ENCODE peak calls at places on chromosomes 6 and 20, in nine cellular contexts. One of them, this sample, is unnamed.

GRCh38 chr20:56716806-56717205 is 87.7 kb downstream of the TFAP2C start:
- DNase-seq in neural crest cell: no peak
- DNase-seq in Calu3: peak
- DNase-seq in CD8-positive, alpha-beta T cell: no peak
- DNase-seq in astrocyte of the cerebellum: no peak
- DNase-seq in thyroid gland: no peak
- DNase-seq in fibroblast of the aortic adventitia: no peak
- DNase-seq in AG04450: no peak
- DNase-seq in fibroblast of lung: no peak
- DNase-seq in this sample: no peak

GRCh38 chr6:138182939-138183791 is 21.4 kb downstream of the ARFGEF3 start:
- DNase-seq in neural crest cell: no peak
- DNase-seq in Calu3: no peak
- DNase-seq in CD8-positive, alpha-beta T cell: no peak
- DNase-seq in astrocyte of the cerebellum: no peak
- DNase-seq in thyroid gland: no peak
- DNase-seq in fibroblast of the aortic adventitia: no peak
- DNase-seq in AG04450: no peak
- DNase-seq in fibroblast of lung: no peak
- DNase-seq in this sample: no peak

GRCh38 chr6:40343887-40344565 is 243.1 kb downstream of the LRFN2 start:
- DNase-seq in neural crest cell: no peak
- DNase-seq in Calu3: no peak
- DNase-seq in CD8-positive, alpha-beta T cell: no peak
- DNase-seq in astrocyte of the cerebellum: no peak
- DNase-seq in thyroid gland: peak
- DNase-seq in fibroblast of the aortic adventitia: no peak
- DNase-seq in AG04450: no peak
- DNase-seq in fibroblast of lung: no peak
- DNase-seq in this sample: no peak

GRCh38 chr6:1720620-1721322 is 111.1 kb downstream of the FOXC1 start:
- DNase-seq in neural crest cell: peak
- DNase-seq in Calu3: no peak
- DNase-seq in CD8-positive, alpha-beta T cell: no peak
- DNase-seq in astrocyte of the cerebellum: no peak
- DNase-seq in thyroid gland: no peak
- DNase-seq in fibroblast of the aortic adventitia: no peak
- DNase-seq in AG04450: no peak
- DNase-seq in fibroblast of lung: no peak
- DNase-seq in this sample: no peak

GRCh38 chr6:56046576-56046975 is 171.2 kb upstream of the BMP5 start:
- DNase-seq in neural crest cell: no peak
- DNase-seq in Calu3: peak
- DNase-seq in CD8-positive, alpha-beta T cell: no peak
- DNase-seq in astrocyte of the cerebellum: peak
- DNase-seq in thyroid gland: peak
- DNase-seq in fibroblast of the aortic adventitia: no peak
- DNase-seq in AG04450: no peak
- DNase-seq in fibroblast of lung: peak
- DNase-seq in this sample: no peak

GRCh38 chr20:63625771-63626423 is 1.0 kb downstream of the GMEB2 start:
- DNase-seq in neural crest cell: no peak
- DNase-seq in Calu3: peak
- DNase-seq in CD8-positive, alpha-beta T cell: peak
- DNase-seq in astrocyte of the cerebellum: no peak
- DNase-seq in thyroid gland: peak
- DNase-seq in fibroblast of the aortic adventitia: peak
- DNase-seq in AG04450: no peak
- DNase-seq in fibroblast of lung: peak
- DNase-seq in this sample: no peak

GRCh38 chr6:146355521-146356100 is 188.0 kb upstream of the RAB32 start:
- DNase-seq in neural crest cell: no peak
- DNase-seq in Calu3: no peak
- DNase-seq in CD8-positive, alpha-beta T cell: no peak
- DNase-seq in astrocyte of the cerebellum: no peak
- DNase-seq in thyroid gland: no peak
- DNase-seq in fibroblast of the aortic adventitia: no peak
- DNase-seq in AG04450: no peak
- DNase-seq in fibroblast of lung: no peak
- DNase-seq in this sample: no peak

GRCh38 chr20:37647946-37648345 is 45.9 kb upstream of the CTNNBL1 start:
- DNase-seq in neural crest cell: no peak
- DNase-seq in Calu3: no peak
- DNase-seq in CD8-positive, alpha-beta T cell: no peak
- DNase-seq in astrocyte of the cerebellum: no peak
- DNase-seq in thyroid gland: no peak
- DNase-seq in fibroblast of the aortic adventitia: no peak
- DNase-seq in AG04450: no peak
- DNase-seq in fibroblast of lung: no peak
- DNase-seq in this sample: no peak

GRCh38 chr20:32480361-32481199 is 104.6 kb downstream of the NOL4L start:
- DNase-seq in neural crest cell: no peak
- DNase-seq in Calu3: no peak
- DNase-seq in CD8-positive, alpha-beta T cell: no peak
- DNase-seq in astrocyte of the cerebellum: no peak
- DNase-seq in thyroid gland: peak
- DNase-seq in fibroblast of the aortic adventitia: no peak
- DNase-seq in AG04450: no peak
- DNase-seq in fibroblast of lung: peak
- DNase-seq in this sample: no peak

GRCh38 chr6:81752969-81753708 is 658 bp upstream of the TENT5A start:
- DNase-seq in neural crest cell: peak
- DNase-seq in Calu3: peak
- DNase-seq in CD8-positive, alpha-beta T cell: peak
- DNase-seq in astrocyte of the cerebellum: peak
- DNase-seq in thyroid gland: peak
- DNase-seq in fibroblast of the aortic adventitia: peak
- DNase-seq in AG04450: peak
- DNase-seq in fibroblast of lung: peak
- DNase-seq in this sample: peak

GRCh38 chr20:17177341-17177740 is 49.5 kb upstream of the PCSK2 start:
- DNase-seq in neural crest cell: no peak
- DNase-seq in Calu3: no peak
- DNase-seq in CD8-positive, alpha-beta T cell: no peak
- DNase-seq in astrocyte of the cerebellum: no peak
- DNase-seq in thyroid gland: peak
- DNase-seq in fibroblast of the aortic adventitia: no peak
- DNase-seq in AG04450: no peak
- DNase-seq in fibroblast of lung: no peak
- DNase-seq in this sample: no peak

GRCh38 chr6:52515219-52515960 is 61.5 kb downstream of the TRAM2 start:
- DNase-seq in neural crest cell: no peak
- DNase-seq in Calu3: no peak
- DNase-seq in CD8-positive, alpha-beta T cell: no peak
- DNase-seq in astrocyte of the cerebellum: no peak
- DNase-seq in thyroid gland: no peak
- DNase-seq in fibroblast of the aortic adventitia: no peak
- DNase-seq in AG04450: no peak
- DNase-seq in fibroblast of lung: peak
- DNase-seq in this sample: no peak

GRCh38 chr6:159577564-159577963 is 115.5 kb downstream of the SOD2 start:
- DNase-seq in neural crest cell: no peak
- DNase-seq in Calu3: peak
- DNase-seq in CD8-positive, alpha-beta T cell: no peak
- DNase-seq in astrocyte of the cerebellum: peak
- DNase-seq in thyroid gland: peak
- DNase-seq in fibroblast of the aortic adventitia: peak
- DNase-seq in AG04450: no peak
- DNase-seq in fibroblast of lung: peak
- DNase-seq in this sample: no peak

GRCh38 chr6:116087437-116088027 is 13.1 kb upstream of the NT5DC1 start:
- DNase-seq in neural crest cell: no peak
- DNase-seq in Calu3: no peak
- DNase-seq in CD8-positive, alpha-beta T cell: no peak
- DNase-seq in astrocyte of the cerebellum: peak
- DNase-seq in thyroid gland: no peak
- DNase-seq in fibroblast of the aortic adventitia: peak
- DNase-seq in AG04450: no peak
- DNase-seq in fibroblast of lung: peak
- DNase-seq in this sample: no peak

GRCh38 chr6:72864799-72865198 is 242.9 kb downstream of the KCNQ5 start:
- DNase-seq in neural crest cell: no peak
- DNase-seq in Calu3: no peak
- DNase-seq in CD8-positive, alpha-beta T cell: no peak
- DNase-seq in astrocyte of the cerebellum: no peak
- DNase-seq in thyroid gland: no peak
- DNase-seq in fibroblast of the aortic adventitia: no peak
- DNase-seq in AG04450: no peak
- DNase-seq in fibroblast of lung: no peak
- DNase-seq in this sample: no peak

GRCh38 chr6:30548375-30548774 is 7.9 kb downstream of the GNL1 start:
- DNase-seq in neural crest cell: no peak
- DNase-seq in Calu3: no peak
- DNase-seq in CD8-positive, alpha-beta T cell: no peak
- DNase-seq in astrocyte of the cerebellum: no peak
- DNase-seq in thyroid gland: no peak
- DNase-seq in fibroblast of the aortic adventitia: peak
- DNase-seq in AG04450: no peak
- DNase-seq in fibroblast of lung: peak
- DNase-seq in this sample: no peak

GRCh38 chr6:167005350-167006159 is 6.4 kb downstream of the CEP43 start:
- DNase-seq in neural crest cell: no peak
- DNase-seq in Calu3: no peak
- DNase-seq in CD8-positive, alpha-beta T cell: no peak
- DNase-seq in astrocyte of the cerebellum: no peak
- DNase-seq in thyroid gland: peak
- DNase-seq in fibroblast of the aortic adventitia: peak
- DNase-seq in AG04450: no peak
- DNase-seq in fibroblast of lung: peak
- DNase-seq in this sample: no peak

GRCh38 chr6:24334285-24334684 is 23.6 kb downstream of the DCDC2 start:
- DNase-seq in neural crest cell: no peak
- DNase-seq in Calu3: no peak
- DNase-seq in CD8-positive, alpha-beta T cell: no peak
- DNase-seq in astrocyte of the cerebellum: no peak
- DNase-seq in thyroid gland: no peak
- DNase-seq in fibroblast of the aortic adventitia: no peak
- DNase-seq in AG04450: no peak
- DNase-seq in fibroblast of lung: no peak
- DNase-seq in this sample: no peak

GRCh38 chr20:50282592-50283241 is 92.1 kb downstream of the CEBPB start:
- DNase-seq in neural crest cell: no peak
- DNase-seq in Calu3: no peak
- DNase-seq in CD8-positive, alpha-beta T cell: no peak
- DNase-seq in astrocyte of the cerebellum: no peak
- DNase-seq in thyroid gland: no peak
- DNase-seq in fibroblast of the aortic adventitia: no peak
- DNase-seq in AG04450: no peak
- DNase-seq in fibroblast of lung: no peak
- DNase-seq in this sample: no peak

GRCh38 chr20:50283370-50283769 is 92.7 kb downstream of the CEBPB start:
- DNase-seq in neural crest cell: no peak
- DNase-seq in Calu3: no peak
- DNase-seq in CD8-positive, alpha-beta T cell: no peak
- DNase-seq in astrocyte of the cerebellum: no peak
- DNase-seq in thyroid gland: no peak
- DNase-seq in fibroblast of the aortic adventitia: no peak
- DNase-seq in AG04450: no peak
- DNase-seq in fibroblast of lung: no peak
- DNase-seq in this sample: no peak

GRCh38 chr20:50280851-50281655 is 90.4 kb downstream of the CEBPB start:
- DNase-seq in neural crest cell: no peak
- DNase-seq in Calu3: no peak
- DNase-seq in CD8-positive, alpha-beta T cell: no peak
- DNase-seq in astrocyte of the cerebellum: no peak
- DNase-seq in thyroid gland: no peak
- DNase-seq in fibroblast of the aortic adventitia: no peak
- DNase-seq in AG04450: no peak
- DNase-seq in fibroblast of lung: no peak
- DNase-seq in this sample: no peak

GRCh38 chr20:50279988-50280850 is 89.6 kb downstream of the CEBPB start:
- DNase-seq in neural crest cell: no peak
- DNase-seq in Calu3: no peak
- DNase-seq in CD8-positive, alpha-beta T cell: no peak
- DNase-seq in astrocyte of the cerebellum: no peak
- DNase-seq in thyroid gland: no peak
- DNase-seq in fibroblast of the aortic adventitia: no peak
- DNase-seq in AG04450: no peak
- DNase-seq in fibroblast of lung: no peak
- DNase-seq in this sample: no peak

GRCh38 chr20:50281831-50282591 is 91.4 kb downstream of the CEBPB start:
- DNase-seq in neural crest cell: peak
- DNase-seq in Calu3: no peak
- DNase-seq in CD8-positive, alpha-beta T cell: no peak
- DNase-seq in astrocyte of the cerebellum: no peak
- DNase-seq in thyroid gland: no peak
- DNase-seq in fibroblast of the aortic adventitia: no peak
- DNase-seq in AG04450: no peak
- DNase-seq in fibroblast of lung: no peak
- DNase-seq in this sample: no peak
- TF ChIP-seq CTCF in neural crest cell: peak
- TF ChIP-seq CTCF in Calu3: peak
- TF ChIP-seq CTCF in CD8-positive, alpha-beta T cell: no peak
- TF ChIP-seq CTCF in astrocyte of the cerebellum: no peak
- TF ChIP-seq CTCF in thyroid gland: no peak
- TF ChIP-seq CTCF in fibroblast of the aortic adventitia: no peak
- TF ChIP-seq CTCF in AG04450: no peak
- TF ChIP-seq CTCF in fibroblast of lung: peak
- TF ChIP-seq CTCF in this sample: no peak

GRCh38 chr20:4949833-4950178 is 51.5 kb downstream of the SLC23A2 start:
- DNase-seq in neural crest cell: no peak
- DNase-seq in Calu3: no peak
- DNase-seq in CD8-positive, alpha-beta T cell: no peak
- DNase-seq in astrocyte of the cerebellum: peak
- DNase-seq in thyroid gland: peak
- DNase-seq in fibroblast of the aortic adventitia: peak
- DNase-seq in AG04450: no peak
- DNase-seq in fibroblast of lung: peak
- DNase-seq in this sample: no peak
- TF ChIP-seq CTCF in neural crest cell: peak
- TF ChIP-seq CTCF in Calu3: no peak
- TF ChIP-seq CTCF in CD8-positive, alpha-beta T cell: no peak
- TF ChIP-seq CTCF in astrocyte of the cerebellum: peak
- TF ChIP-seq CTCF in thyroid gland: peak
- TF ChIP-seq CTCF in fibroblast of the aortic adventitia: peak
- TF ChIP-seq CTCF in AG04450: peak
- TF ChIP-seq CTCF in fibroblast of lung: peak
- TF ChIP-seq CTCF in this sample: peak

GRCh38 chr6:84220809-84221409 is 6.5 kb downstream of the CEP162 start:
- DNase-seq in neural crest cell: no peak
- DNase-seq in Calu3: no peak
- DNase-seq in CD8-positive, alpha-beta T cell: no peak
- DNase-seq in astrocyte of the cerebellum: peak
- DNase-seq in thyroid gland: no peak
- DNase-seq in fibroblast of the aortic adventitia: peak
- DNase-seq in AG04450: no peak
- DNase-seq in fibroblast of lung: no peak
- DNase-seq in this sample: no peak
- TF ChIP-seq CTCF in neural crest cell: peak
- TF ChIP-seq CTCF in Calu3: peak
- TF ChIP-seq CTCF in CD8-positive, alpha-beta T cell: peak
- TF ChIP-seq CTCF in astrocyte of the cerebellum: no peak
- TF ChIP-seq CTCF in thyroid gland: peak
- TF ChIP-seq CTCF in fibroblast of the aortic adventitia: peak
- TF ChIP-seq CTCF in AG04450: peak
- TF ChIP-seq CTCF in fibroblast of lung: peak
- TF ChIP-seq CTCF in this sample: peak

DNA sequence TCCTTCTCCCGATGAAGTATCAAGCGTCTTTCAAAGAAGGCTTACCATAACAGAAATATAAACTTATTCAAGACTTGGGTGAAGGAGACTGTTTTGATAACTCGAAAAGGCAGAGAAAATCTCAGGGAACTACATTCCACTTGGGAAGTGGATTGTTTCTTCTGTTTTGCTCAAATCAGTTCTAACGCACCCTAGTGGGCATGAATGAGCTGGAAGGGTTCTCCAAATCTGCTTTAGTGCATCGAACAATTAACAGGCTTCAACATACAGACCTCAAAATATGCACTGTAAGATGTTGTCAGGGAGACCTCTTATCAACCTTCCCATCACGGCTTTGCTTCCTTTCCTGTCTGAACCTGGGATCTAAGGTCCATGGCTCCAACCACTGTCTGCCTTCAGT is 392.5 kb downstream of the CD83 start:
- DNase-seq in neural crest cell: no peak
- DNase-seq in Calu3: no peak
- DNase-seq in CD8-positive, alpha-beta T cell: no peak
- DNase-seq in astrocyte of the cerebellum: no peak
- DNase-seq in thyroid gland: no peak
- DNase-seq in fibroblast of the aortic adventitia: no peak
- DNase-seq in AG04450: no peak
- DNase-seq in fibroblast of lung: no peak
- DNase-seq in this sample: no peak
- TF ChIP-seq CTCF in neural crest cell: no peak
- TF ChIP-seq CTCF in Calu3: no peak
- TF ChIP-seq CTCF in CD8-positive, alpha-beta T cell: no peak
- TF ChIP-seq CTCF in astrocyte of the cerebellum: no peak
- TF ChIP-seq CTCF in thyroid gland: peak
- TF ChIP-seq CTCF in fibroblast of the aortic adventitia: no peak
- TF ChIP-seq CTCF in AG04450: no peak
- TF ChIP-seq CTCF in fibroblast of lung: peak
- TF ChIP-seq CTCF in this sample: no peak